ENCODE peak calls at places on chromosomes 5 and 9, in five cellular contexts. X is A549, P is suprapubic skin, Z is ovary, C is H1. M is an unnamed sample.

GRCh38 chr9:92564479-92564878 is 28.7 kb upstream of the ECM2 start:
- DNase-seq in X (no peak), C (no peak), P (no peak), Z (no peak), M (no peak)

GRCh38 chr5:150918613-150919012 is 13.8 kb upstream of the ZNF300 start:
- DNase-seq in Z (no peak), X (no peak), P (no peak), C (no peak), M (no peak)

GRCh38 chr9:93825348-93826115 is 129.6 kb downstream of the BARX1 start:
- DNase-seq in Z (no peak), C (no peak), P (no peak), X (no peak), M (peak; percentile 34)

GRCh38 chr9:81801190-81801589 is 111.8 kb upstream of the TLE1 start:
- DNase-seq in Z (no peak), X (no peak), C (no peak), P (no peak), M (no peak)

GRCh38 chr5:125190232-125191051 is 444.0 kb upstream of the ZNF608 start:
- DNase-seq in Z (no peak), C (no peak), P (no peak), X (no peak), M (no peak)

GRCh38 chr9:129208191-129209091 is 30.4 kb upstream of the IER5L start:
- DNase-seq in Z (no peak), C (peak; percentile 51), X (no peak), P (no peak), M (no peak)

GRCh38 chr5:176541338-176542134 is 4.3 kb upstream of the RNF44 start:
- DNase-seq in C (no peak), P (no peak), Z (peak; percentile 59), X (no peak), M (no peak)

GRCh38 chr9:15373881-15374280 is 48.8 kb upstream of the SNAPC3 start:
- DNase-seq in Z (no peak), X (no peak), P (no peak), C (no peak), M (no peak)

GRCh38 chr9:95507456-95508241 is 9.1 kb downstream of the PTCH1 start:
- DNase-seq in X (peak; percentile 18), C (no peak), P (peak; percentile 85), Z (peak; percentile 57), M (peak; percentile 78)

GRCh38 chr5:10607666-10608442 is 44.0 kb downstream of the ANKRD33B start:
- DNase-seq in P (no peak), C (no peak), X (no peak), Z (no peak), M (peak; percentile 80)
- TF ChIP-seq EP300 in P (no peak), C (no peak), X (no peak), Z (no peak), M (no peak)

GRCh38 chr5:26921439-26921838 is 116.9 kb downstream of the CDH9 start:
- DNase-seq in Z (no peak), P (no peak), X (no peak), C (no peak), M (no peak)
- H3K4me3 ChIP-seq in Z (no peak overlapping the region), P (no peak overlapping the region), X (no peak overlapping the region), C (no peak overlapping the region), M (no peak overlapping the region)

GRCh38 chr9:35518212-35518917 is 28.5 kb downstream of the RUSC2 start:
- DNase-seq in X (peak; percentile 95), P (no peak), C (no peak), Z (no peak), M (no peak)
- TF ChIP-seq EP300 in X (peak; percentile 99), P (peak; percentile 18), C (peak; percentile 13), Z (no peak), M (no peak)

GRCh38 chr9:97321251-97321650 is 13.8 kb downstream of the CCDC180 start:
- DNase-seq in C (no peak), X (no peak), P (no peak), Z (no peak), M (no peak)

GRCh38 chr9:97321681-97322080 is 14.2 kb downstream of the CCDC180 start:
- DNase-seq in C (no peak), X (no peak), Z (no peak), P (no peak), M (no peak)

GRCh38 chr9:97318433-97318832 is 11.0 kb downstream of the CCDC180 start:
- DNase-seq in Z (no peak), X (no peak), P (no peak), C (no peak), M (no peak)

GRCh38 chr9:97320080-97320642 is 12.7 kb downstream of the CCDC180 start:
- DNase-seq in X (no peak), P (no peak), Z (no peak), C (no peak), M (no peak)

DNA sequence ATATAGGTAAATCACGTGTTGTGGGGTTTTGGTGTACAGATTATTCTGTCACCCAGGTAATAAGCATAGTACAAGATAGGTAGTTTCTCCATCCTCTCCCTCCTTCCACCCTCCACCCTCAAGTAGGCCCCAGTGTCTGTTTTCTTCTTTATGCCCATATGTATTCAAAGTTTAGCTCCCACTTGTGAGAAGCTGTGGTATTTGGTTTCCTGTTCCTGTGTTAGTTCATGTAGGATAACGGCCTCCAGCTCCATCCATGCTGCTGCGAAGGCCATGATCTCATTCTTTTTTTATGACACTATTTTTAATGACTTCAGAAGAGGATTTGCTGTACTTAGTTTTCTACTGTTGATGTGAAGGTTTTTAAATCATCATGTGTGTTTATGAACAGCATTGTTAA is 11.9 kb downstream of the CCDC180 start:
- DNase-seq in Z (no peak), C (no peak), P (no peak), X (no peak), M (no peak)
- H3K4me3 ChIP-seq in Z (no peak overlapping the region), C (no peak overlapping the region), P (no peak overlapping the region), X (no peak overlapping the region), M (no peak overlapping the region)